ENCODE peak calls at places on chromosomes 5 and 9, in nine cellular contexts. One of them, this sample, is unnamed.

GRCh38 chr5:74021090-74021489 is 395.1 kb downstream of the ARHGEF28 start:
- DNase-seq in foreskin keratinocyte: no peak
- DNase-seq in MCF 10A: no peak
- DNase-seq in activated B cell treated with CpG ODN at 0.5 μM for 24 hours: no peak
- DNase-seq in H1: no peak
- DNase-seq in spleen: no peak
- DNase-seq in hepatocyte: no peak
- DNase-seq in lung: no peak
- DNase-seq in thoracic aorta: no peak
- DNase-seq in this sample: no peak

GRCh38 chr5:130836729-130837660 is 328.1 kb downstream of the HINT1 start:
- DNase-seq in thoracic aorta: no peak
- DNase-seq in lung: no peak
- DNase-seq in hepatocyte: no peak
- DNase-seq in foreskin keratinocyte: peak
- DNase-seq in H1: no peak
- DNase-seq in spleen: no peak
- DNase-seq in MCF 10A: peak
- DNase-seq in activated B cell treated with CpG ODN at 0.5 μM for 24 hours: no peak
- DNase-seq in this sample: no peak

GRCh38 chr5:166625210-166625865 is 1666.1 kb upstream of the WWC1 start:
- DNase-seq in spleen: no peak
- DNase-seq in MCF 10A: no peak
- DNase-seq in activated B cell treated with CpG ODN at 0.5 μM for 24 hours: no peak
- DNase-seq in foreskin keratinocyte: peak
- DNase-seq in H1: no peak
- DNase-seq in lung: no peak
- DNase-seq in hepatocyte: peak
- DNase-seq in thoracic aorta: no peak
- DNase-seq in this sample: no peak

GRCh38 chr5:174990909-174991308 is 266.5 kb downstream of the MSX2 start:
- DNase-seq in H1: no peak
- DNase-seq in thoracic aorta: peak
- DNase-seq in MCF 10A: no peak
- DNase-seq in spleen: no peak
- DNase-seq in activated B cell treated with CpG ODN at 0.5 μM for 24 hours: no peak
- DNase-seq in hepatocyte: no peak
- DNase-seq in foreskin keratinocyte: no peak
- DNase-seq in lung: no peak
- DNase-seq in this sample: no peak

GRCh38 chr9:117718085-117718484 is 13.9 kb downstream of the TLR4 start:
- DNase-seq in spleen: no peak
- DNase-seq in hepatocyte: no peak
- DNase-seq in lung: no peak
- DNase-seq in activated B cell treated with CpG ODN at 0.5 μM for 24 hours: no peak
- DNase-seq in thoracic aorta: no peak
- DNase-seq in MCF 10A: peak
- DNase-seq in H1: no peak
- DNase-seq in foreskin keratinocyte: no peak
- DNase-seq in this sample: no peak

GRCh38 chr5:136030956-136031611 is 2.3 kb downstream of the TGFBI start:
- DNase-seq in foreskin keratinocyte: no peak
- DNase-seq in activated B cell treated with CpG ODN at 0.5 μM for 24 hours: no peak
- DNase-seq in lung: no peak
- DNase-seq in H1: no peak
- DNase-seq in hepatocyte: no peak
- DNase-seq in spleen: peak
- DNase-seq in thoracic aorta: no peak
- DNase-seq in MCF 10A: no peak
- DNase-seq in this sample: no peak

GRCh38 chr5:26813235-26813634 is 225.2 kb downstream of the CDH9 start:
- DNase-seq in lung: no peak
- DNase-seq in foreskin keratinocyte: no peak
- DNase-seq in spleen: no peak
- DNase-seq in hepatocyte: no peak
- DNase-seq in activated B cell treated with CpG ODN at 0.5 μM for 24 hours: no peak
- DNase-seq in MCF 10A: no peak
- DNase-seq in H1: no peak
- DNase-seq in thoracic aorta: no peak
- DNase-seq in this sample: no peak

GRCh38 chr9:31612336-31613030 is 772.0 kb upstream of the ACO1 start:
- DNase-seq in thoracic aorta: no peak
- DNase-seq in MCF 10A: no peak
- DNase-seq in spleen: no peak
- DNase-seq in foreskin keratinocyte: peak
- DNase-seq in lung: no peak
- DNase-seq in hepatocyte: no peak
- DNase-seq in activated B cell treated with CpG ODN at 0.5 μM for 24 hours: no peak
- DNase-seq in H1: no peak
- DNase-seq in this sample: no peak

GRCh38 chr5:60101561-60101960 is 208.0 kb upstream of the PDE4D start:
- DNase-seq in lung: no peak
- DNase-seq in foreskin keratinocyte: peak
- DNase-seq in thoracic aorta: no peak
- DNase-seq in activated B cell treated with CpG ODN at 0.5 μM for 24 hours: no peak
- DNase-seq in hepatocyte: no peak
- DNase-seq in spleen: no peak
- DNase-seq in MCF 10A: no peak
- DNase-seq in H1: no peak
- DNase-seq in this sample: no peak

GRCh38 chr5:174311121-174311520 is 265.6 kb downstream of the NSG2 start:
- DNase-seq in lung: no peak
- DNase-seq in MCF 10A: no peak
- DNase-seq in thoracic aorta: no peak
- DNase-seq in H1: no peak
- DNase-seq in foreskin keratinocyte: no peak
- DNase-seq in hepatocyte: no peak
- DNase-seq in activated B cell treated with CpG ODN at 0.5 μM for 24 hours: no peak
- DNase-seq in spleen: no peak
- DNase-seq in this sample: no peak

GRCh38 chr9:129497837-129498450 is 123.0 kb downstream of the C9orf50 start:
- DNase-seq in thoracic aorta: no peak
- DNase-seq in activated B cell treated with CpG ODN at 0.5 μM for 24 hours: no peak
- DNase-seq in foreskin keratinocyte: no peak
- DNase-seq in MCF 10A: no peak
- DNase-seq in hepatocyte: no peak
- DNase-seq in spleen: no peak
- DNase-seq in H1: no peak
- DNase-seq in lung: no peak
- DNase-seq in this sample: no peak

GRCh38 chr9:129500863-129501770 is 119.8 kb downstream of the C9orf50 start:
- DNase-seq in thoracic aorta: no peak
- DNase-seq in MCF 10A: no peak
- DNase-seq in hepatocyte: no peak
- DNase-seq in activated B cell treated with CpG ODN at 0.5 μM for 24 hours: no peak
- DNase-seq in foreskin keratinocyte: no peak
- DNase-seq in spleen: no peak
- DNase-seq in H1: no peak
- DNase-seq in lung: no peak
- DNase-seq in this sample: no peak

GRCh38 chr9:129501771-129502324 is 119.1 kb downstream of the C9orf50 start:
- DNase-seq in lung: peak
- DNase-seq in foreskin keratinocyte: no peak
- DNase-seq in MCF 10A: no peak
- DNase-seq in thoracic aorta: no peak
- DNase-seq in activated B cell treated with CpG ODN at 0.5 μM for 24 hours: no peak
- DNase-seq in spleen: no peak
- DNase-seq in H1: no peak
- DNase-seq in hepatocyte: no peak
- DNase-seq in this sample: no peak

GRCh38 chr9:129498451-129499376 is 122.2 kb downstream of the C9orf50 start:
- DNase-seq in MCF 10A: no peak
- DNase-seq in hepatocyte: no peak
- DNase-seq in H1: no peak
- DNase-seq in foreskin keratinocyte: no peak
- DNase-seq in activated B cell treated with CpG ODN at 0.5 μM for 24 hours: no peak
- DNase-seq in thoracic aorta: no peak
- DNase-seq in lung: no peak
- DNase-seq in spleen: no peak
- DNase-seq in this sample: no peak

DNA sequence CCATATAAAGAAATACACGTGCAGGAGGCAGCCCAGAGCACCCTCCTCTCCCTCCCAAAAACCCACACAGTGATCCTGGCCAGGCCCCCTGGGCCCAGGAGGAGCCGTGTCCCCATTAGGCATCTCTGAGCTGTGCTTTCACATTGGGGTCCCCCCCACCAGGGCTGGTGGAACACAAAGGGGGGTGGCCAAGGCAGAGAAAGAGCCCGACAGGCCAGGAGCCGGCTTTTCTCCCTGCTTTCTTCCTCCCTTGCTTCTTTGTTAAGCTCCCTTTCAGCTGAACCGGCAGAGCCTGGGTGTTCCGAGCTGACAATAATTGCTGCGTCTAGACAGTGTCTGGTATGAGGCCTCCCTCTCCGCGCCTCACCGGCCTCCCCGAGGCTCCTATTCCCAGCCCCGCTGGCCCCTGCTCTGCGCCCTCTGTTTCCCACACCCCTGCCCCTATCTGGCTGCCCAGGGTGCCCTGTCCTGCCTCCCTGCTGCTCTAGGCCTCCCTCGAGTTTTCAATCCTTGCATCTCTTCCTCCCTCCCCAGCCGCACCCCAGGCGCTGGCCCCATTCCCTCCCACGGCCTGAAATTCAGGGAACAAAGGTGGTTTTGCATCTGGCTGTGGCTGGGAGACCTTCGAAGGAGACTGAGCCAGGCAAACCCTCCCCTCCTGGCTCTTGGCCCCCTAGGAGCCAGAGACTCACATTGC is 120.6 kb downstream of the C9orf50 start:
- DNase-seq in MCF 10A: no peak
- DNase-seq in hepatocyte: peak
- DNase-seq in H1: no peak
- DNase-seq in activated B cell treated with CpG ODN at 0.5 μM for 24 hours: no peak
- DNase-seq in lung: no peak
- DNase-seq in thoracic aorta: no peak
- DNase-seq in foreskin keratinocyte: no peak
- DNase-seq in spleen: no peak
- DNase-seq in this sample: no peak
- TF ChIP-seq CTCF in MCF 10A: no peak
- TF ChIP-seq CTCF in hepatocyte: no peak
- TF ChIP-seq CTCF in H1: no peak
- TF ChIP-seq CTCF in activated B cell treated with CpG ODN at 0.5 μM for 24 hours: no peak
- TF ChIP-seq CTCF in lung: no peak
- TF ChIP-seq CTCF in thoracic aorta: no peak
- TF ChIP-seq CTCF in foreskin keratinocyte: no peak
- TF ChIP-seq CTCF in spleen: no peak
- TF ChIP-seq CTCF in this sample: no peak

GRCh38 chr5:147187163-147187562 is 47.7 kb upstream of the STK32A start:
- DNase-seq in spleen: no peak
- DNase-seq in H1: no peak
- DNase-seq in hepatocyte: no peak
- DNase-seq in activated B cell treated with CpG ODN at 0.5 μM for 24 hours: no peak
- DNase-seq in thoracic aorta: no peak
- DNase-seq in lung: no peak
- DNase-seq in foreskin keratinocyte: no peak
- DNase-seq in MCF 10A: no peak
- DNase-seq in this sample: no peak
- TF ChIP-seq CTCF in spleen: no peak
- TF ChIP-seq CTCF in H1: no peak
- TF ChIP-seq CTCF in hepatocyte: no peak
- TF ChIP-seq CTCF in activated B cell treated with CpG ODN at 0.5 μM for 24 hours: no peak
- TF ChIP-seq CTCF in thoracic aorta: no peak
- TF ChIP-seq CTCF in lung: no peak
- TF ChIP-seq CTCF in foreskin keratinocyte: no peak
- TF ChIP-seq CTCF in MCF 10A: no peak
- TF ChIP-seq CTCF in this sample: no peak

GRCh38 chr9:82531795-82532194 is 531.1 kb downstream of the RASEF start:
- DNase-seq in MCF 10A: no peak
- DNase-seq in lung: no peak
- DNase-seq in hepatocyte: no peak
- DNase-seq in spleen: no peak
- DNase-seq in foreskin keratinocyte: peak
- DNase-seq in thoracic aorta: no peak
- DNase-seq in H1: no peak
- DNase-seq in activated B cell treated with CpG ODN at 0.5 μM for 24 hours: no peak
- DNase-seq in this sample: no peak

GRCh38 chr9:82526629-82527028 is 536.3 kb downstream of the RASEF start:
- DNase-seq in hepatocyte: no peak
- DNase-seq in MCF 10A: no peak
- DNase-seq in H1: no peak
- DNase-seq in spleen: no peak
- DNase-seq in thoracic aorta: no peak
- DNase-seq in lung: no peak
- DNase-seq in activated B cell treated with CpG ODN at 0.5 μM for 24 hours: no peak
- DNase-seq in foreskin keratinocyte: no peak
- DNase-seq in this sample: no peak

GRCh38 chr9:82535432-82535998 is 527.4 kb downstream of the RASEF start:
- DNase-seq in activated B cell treated with CpG ODN at 0.5 μM for 24 hours: no peak
- DNase-seq in foreskin keratinocyte: no peak
- DNase-seq in H1: no peak
- DNase-seq in lung: no peak
- DNase-seq in thoracic aorta: no peak
- DNase-seq in hepatocyte: no peak
- DNase-seq in spleen: no peak
- DNase-seq in MCF 10A: no peak
- DNase-seq in this sample: no peak

GRCh38 chr9:82532504-82532903 is 530.4 kb downstream of the RASEF start:
- DNase-seq in hepatocyte: no peak
- DNase-seq in lung: no peak
- DNase-seq in spleen: no peak
- DNase-seq in H1: no peak
- DNase-seq in activated B cell treated with CpG ODN at 0.5 μM for 24 hours: no peak
- DNase-seq in MCF 10A: peak
- DNase-seq in foreskin keratinocyte: peak
- DNase-seq in thoracic aorta: no peak
- DNase-seq in this sample: no peak
- TF ChIP-seq CTCF in hepatocyte: peak
- TF ChIP-seq CTCF in lung: peak
- TF ChIP-seq CTCF in spleen: peak
- TF ChIP-seq CTCF in H1: peak
- TF ChIP-seq CTCF in activated B cell treated with CpG ODN at 0.5 μM for 24 hours: no peak
- TF ChIP-seq CTCF in MCF 10A: peak
- TF ChIP-seq CTCF in foreskin keratinocyte: peak
- TF ChIP-seq CTCF in thoracic aorta: no peak
- TF ChIP-seq CTCF in this sample: peak

GRCh38 chr9:89616411-89616810 is 11.6 kb downstream of the GADD45G start:
- DNase-seq in activated B cell treated with CpG ODN at 0.5 μM for 24 hours: no peak
- DNase-seq in spleen: no peak
- DNase-seq in MCF 10A: no peak
- DNase-seq in lung: no peak
- DNase-seq in hepatocyte: no peak
- DNase-seq in thoracic aorta: no peak
- DNase-seq in foreskin keratinocyte: no peak
- DNase-seq in H1: no peak
- DNase-seq in this sample: no peak

GRCh38 chr9:89621031-89621430 is 16.2 kb downstream of the GADD45G start:
- DNase-seq in MCF 10A: no peak
- DNase-seq in spleen: no peak
- DNase-seq in lung: no peak
- DNase-seq in foreskin keratinocyte: no peak
- DNase-seq in activated B cell treated with CpG ODN at 0.5 μM for 24 hours: no peak
- DNase-seq in H1: no peak
- DNase-seq in thoracic aorta: no peak
- DNase-seq in hepatocyte: no peak
- DNase-seq in this sample: no peak

GRCh38 chr9:89619739-89620138 is 14.9 kb downstream of the GADD45G start:
- DNase-seq in activated B cell treated with CpG ODN at 0.5 μM for 24 hours: no peak
- DNase-seq in H1: no peak
- DNase-seq in spleen: no peak
- DNase-seq in lung: no peak
- DNase-seq in MCF 10A: no peak
- DNase-seq in foreskin keratinocyte: no peak
- DNase-seq in thoracic aorta: no peak
- DNase-seq in hepatocyte: no peak
- DNase-seq in this sample: no peak

GRCh38 chr9:89617978-89618377 is 13.2 kb downstream of the GADD45G start:
- DNase-seq in H1: no peak
- DNase-seq in activated B cell treated with CpG ODN at 0.5 μM for 24 hours: no peak
- DNase-seq in lung: peak
- DNase-seq in hepatocyte: no peak
- DNase-seq in thoracic aorta: no peak
- DNase-seq in spleen: no peak
- DNase-seq in foreskin keratinocyte: no peak
- DNase-seq in MCF 10A: no peak
- DNase-seq in this sample: no peak

GRCh38 chr9:89619019-89619418 is 14.2 kb downstream of the GADD45G start:
- DNase-seq in H1: no peak
- DNase-seq in lung: no peak
- DNase-seq in hepatocyte: no peak
- DNase-seq in spleen: no peak
- DNase-seq in MCF 10A: no peak
- DNase-seq in foreskin keratinocyte: no peak
- DNase-seq in activated B cell treated with CpG ODN at 0.5 μM for 24 hours: no peak
- DNase-seq in thoracic aorta: no peak
- DNase-seq in this sample: no peak
- TF ChIP-seq CTCF in H1: no peak
- TF ChIP-seq CTCF in lung: no peak
- TF ChIP-seq CTCF in hepatocyte: no peak
- TF ChIP-seq CTCF in spleen: no peak
- TF ChIP-seq CTCF in MCF 10A: no peak
- TF ChIP-seq CTCF in foreskin keratinocyte: no peak
- TF ChIP-seq CTCF in activated B cell treated with CpG ODN at 0.5 μM for 24 hours: no peak
- TF ChIP-seq CTCF in thoracic aorta: no peak
- TF ChIP-seq CTCF in this sample: no peak